ENCODE peak calls at places on chromosomes 6 and 20, in seven cellular contexts. One of them, this sample, is unnamed.
A peak's percentile ranks its signal among the peaks of the same experiment; 100 is the strongest.

GRCh38 chr6:112991912-112992311 is 644.8 kb downstream of the RFPL4B start:
- DNase-seq in amniotic stem cell: no peak
- DNase-seq in stimulated activated naive CD4-positive, alpha-beta T cell: no peak
- DNase-seq in activated CD8-positive, alpha-beta memory T cell treated with anti-CD3 and anti-CD28 coated beads for 48 hours: no peak
- DNase-seq in NCI-H774: no peak
- DNase-seq in foreskin fibroblast: no peak
- DNase-seq in naive B cell: no peak
- DNase-seq in this sample: no peak

GRCh38 chr6:85250586-85251216 is 199.2 kb upstream of the NT5E start:
- DNase-seq in NCI-H774: peak; percentile 67
- DNase-seq in foreskin fibroblast: peak; percentile 33
- DNase-seq in amniotic stem cell: no peak
- DNase-seq in stimulated activated naive CD4-positive, alpha-beta T cell: no peak
- DNase-seq in activated CD8-positive, alpha-beta memory T cell treated with anti-CD3 and anti-CD28 coated beads for 48 hours: no peak
- DNase-seq in naive B cell: no peak
- DNase-seq in this sample: no peak

GRCh38 chr6:4351857-4352669 is 216.7 kb upstream of the ECI2 start:
- DNase-seq in foreskin fibroblast: peak; percentile 84
- DNase-seq in amniotic stem cell: peak; percentile 86
- DNase-seq in naive B cell: no peak
- DNase-seq in NCI-H774: no peak
- DNase-seq in stimulated activated naive CD4-positive, alpha-beta T cell: no peak
- DNase-seq in activated CD8-positive, alpha-beta memory T cell treated with anti-CD3 and anti-CD28 coated beads for 48 hours: no peak
- DNase-seq in this sample: no peak

GRCh38 chr20:64091762-64092161 is 7.6 kb upstream of the LKAAEAR1 start:
- DNase-seq in stimulated activated naive CD4-positive, alpha-beta T cell: no peak
- DNase-seq in amniotic stem cell: no peak
- DNase-seq in NCI-H774: no peak
- DNase-seq in naive B cell: no peak
- DNase-seq in foreskin fibroblast: no peak
- DNase-seq in activated CD8-positive, alpha-beta memory T cell treated with anti-CD3 and anti-CD28 coated beads for 48 hours: no peak
- DNase-seq in this sample: no peak

GRCh38 chr20:56995635-56996075 is 270.8 kb downstream of the BMP7 start:
- DNase-seq in stimulated activated naive CD4-positive, alpha-beta T cell: no peak
- DNase-seq in naive B cell: no peak
- DNase-seq in foreskin fibroblast: no peak
- DNase-seq in NCI-H774: no peak
- DNase-seq in amniotic stem cell: no peak
- DNase-seq in activated CD8-positive, alpha-beta memory T cell treated with anti-CD3 and anti-CD28 coated beads for 48 hours: no peak
- DNase-seq in this sample: peak; percentile 18

GRCh38 chr6:136103763-136104311 is 146.3 kb downstream of the MTFR2 start:
- DNase-seq in amniotic stem cell: no peak
- DNase-seq in stimulated activated naive CD4-positive, alpha-beta T cell: no peak
- DNase-seq in foreskin fibroblast: no peak
- DNase-seq in naive B cell: no peak
- DNase-seq in NCI-H774: no peak
- DNase-seq in activated CD8-positive, alpha-beta memory T cell treated with anti-CD3 and anti-CD28 coated beads for 48 hours: no peak
- DNase-seq in this sample: no peak

GRCh38 chr6:146290589-146290901 is 253.1 kb upstream of the RAB32 start:
- DNase-seq in foreskin fibroblast: no peak
- DNase-seq in amniotic stem cell: no peak
- DNase-seq in naive B cell: no peak
- DNase-seq in NCI-H774: no peak
- DNase-seq in stimulated activated naive CD4-positive, alpha-beta T cell: no peak
- DNase-seq in activated CD8-positive, alpha-beta memory T cell treated with anti-CD3 and anti-CD28 coated beads for 48 hours: no peak
- DNase-seq in this sample: no peak

GRCh38 chr20:50298554-50299324 is 108.1 kb downstream of the CEBPB start:
- DNase-seq in stimulated activated naive CD4-positive, alpha-beta T cell: no peak
- DNase-seq in NCI-H774: no peak
- DNase-seq in naive B cell: no peak
- DNase-seq in foreskin fibroblast: no peak
- DNase-seq in activated CD8-positive, alpha-beta memory T cell treated with anti-CD3 and anti-CD28 coated beads for 48 hours: no peak
- DNase-seq in amniotic stem cell: no peak
- DNase-seq in this sample: no peak

GRCh38 chr20:38172344-38172743 is 7.3 kb upstream of the TGM2 start:
- DNase-seq in NCI-H774: no peak
- DNase-seq in stimulated activated naive CD4-positive, alpha-beta T cell: no peak
- DNase-seq in naive B cell: no peak
- DNase-seq in foreskin fibroblast: no peak
- DNase-seq in amniotic stem cell: no peak
- DNase-seq in activated CD8-positive, alpha-beta memory T cell treated with anti-CD3 and anti-CD28 coated beads for 48 hours: no peak
- DNase-seq in this sample: no peak

GRCh38 chr20:3890410-3890751 is 1.2 kb downstream of the PANK2 start:
- DNase-seq in stimulated activated naive CD4-positive, alpha-beta T cell: no peak
- DNase-seq in amniotic stem cell: no peak
- DNase-seq in naive B cell: no peak
- DNase-seq in foreskin fibroblast: no peak
- DNase-seq in activated CD8-positive, alpha-beta memory T cell treated with anti-CD3 and anti-CD28 coated beads for 48 hours: no peak
- DNase-seq in NCI-H774: no peak
- DNase-seq in this sample: peak; percentile 54

GRCh38 chr6:39079726-39080125 is 31.1 kb downstream of the GLP1R start:
- DNase-seq in amniotic stem cell: no peak
- DNase-seq in stimulated activated naive CD4-positive, alpha-beta T cell: no peak
- DNase-seq in NCI-H774: no peak
- DNase-seq in activated CD8-positive, alpha-beta memory T cell treated with anti-CD3 and anti-CD28 coated beads for 48 hours: no peak
- DNase-seq in naive B cell: no peak
- DNase-seq in foreskin fibroblast: no peak
- DNase-seq in this sample: no peak

GRCh38 chr6:133890941-133891813 is 2.3 kb downstream of the TCF21 start:
- DNase-seq in naive B cell: peak; percentile 12
- DNase-seq in stimulated activated naive CD4-positive, alpha-beta T cell: no peak
- DNase-seq in foreskin fibroblast: no peak
- DNase-seq in amniotic stem cell: no peak
- DNase-seq in NCI-H774: peak; percentile 18
- DNase-seq in activated CD8-positive, alpha-beta memory T cell treated with anti-CD3 and anti-CD28 coated beads for 48 hours: no peak
- DNase-seq in this sample: peak; percentile 71

GRCh38 chr6:81772741-81773140 is 20.3 kb upstream of the TENT5A start:
- DNase-seq in amniotic stem cell: peak; percentile 82
- DNase-seq in naive B cell: no peak
- DNase-seq in foreskin fibroblast: peak; percentile 75
- DNase-seq in stimulated activated naive CD4-positive, alpha-beta T cell: no peak
- DNase-seq in activated CD8-positive, alpha-beta memory T cell treated with anti-CD3 and anti-CD28 coated beads for 48 hours: no peak
- DNase-seq in NCI-H774: no peak
- DNase-seq in this sample: no peak

GRCh38 chr6:46507426-46507825 is 16.2 kb upstream of the RCAN2 start:
- DNase-seq in NCI-H774: no peak
- DNase-seq in activated CD8-positive, alpha-beta memory T cell treated with anti-CD3 and anti-CD28 coated beads for 48 hours: no peak
- DNase-seq in naive B cell: no peak
- DNase-seq in foreskin fibroblast: no peak
- DNase-seq in stimulated activated naive CD4-positive, alpha-beta T cell: no peak
- DNase-seq in amniotic stem cell: no peak
- DNase-seq in this sample: no peak

GRCh38 chr20:8490076-8490830 is 358.2 kb downstream of the PLCB1 start:
- DNase-seq in activated CD8-positive, alpha-beta memory T cell treated with anti-CD3 and anti-CD28 coated beads for 48 hours: no peak
- DNase-seq in stimulated activated naive CD4-positive, alpha-beta T cell: no peak
- DNase-seq in naive B cell: no peak
- DNase-seq in amniotic stem cell: no peak
- DNase-seq in NCI-H774: no peak
- DNase-seq in foreskin fibroblast: no peak
- DNase-seq in this sample: no peak

GRCh38 chr20:46182801-46183200 is 64.7 kb downstream of the CD40 start:
- DNase-seq in stimulated activated naive CD4-positive, alpha-beta T cell: no peak
- DNase-seq in amniotic stem cell: no peak
- DNase-seq in foreskin fibroblast: no peak
- DNase-seq in activated CD8-positive, alpha-beta memory T cell treated with anti-CD3 and anti-CD28 coated beads for 48 hours: no peak
- DNase-seq in naive B cell: no peak
- DNase-seq in NCI-H774: no peak
- DNase-seq in this sample: no peak

GRCh38 chr6:79742030-79742429 is 110.9 kb downstream of the SH3BGRL2 start:
- DNase-seq in NCI-H774: peak; percentile 20
- DNase-seq in naive B cell: no peak
- DNase-seq in activated CD8-positive, alpha-beta memory T cell treated with anti-CD3 and anti-CD28 coated beads for 48 hours: no peak
- DNase-seq in foreskin fibroblast: no peak
- DNase-seq in stimulated activated naive CD4-positive, alpha-beta T cell: no peak
- DNase-seq in amniotic stem cell: no peak
- DNase-seq in this sample: no peak

GRCh38 chr20:819680-820327 is 13.7 kb upstream of the FAM110A start:
- DNase-seq in activated CD8-positive, alpha-beta memory T cell treated with anti-CD3 and anti-CD28 coated beads for 48 hours: no peak
- DNase-seq in naive B cell: no peak
- DNase-seq in stimulated activated naive CD4-positive, alpha-beta T cell: no peak
- DNase-seq in NCI-H774: no peak
- DNase-seq in amniotic stem cell: no peak
- DNase-seq in foreskin fibroblast: no peak
- DNase-seq in this sample: no peak

GRCh38 chr6:109243863-109244825 is 138.1 kb downstream of the CD164 start:
- DNase-seq in amniotic stem cell: no peak
- DNase-seq in foreskin fibroblast: no peak
- DNase-seq in NCI-H774: no peak
- DNase-seq in naive B cell: no peak
- DNase-seq in stimulated activated naive CD4-positive, alpha-beta T cell: no peak
- DNase-seq in activated CD8-positive, alpha-beta memory T cell treated with anti-CD3 and anti-CD28 coated beads for 48 hours: no peak
- DNase-seq in this sample: no peak

GRCh38 chr6:148249160-148249559 is 93.5 kb upstream of the SASH1 start:
- DNase-seq in amniotic stem cell: no peak
- DNase-seq in NCI-H774: no peak
- DNase-seq in naive B cell: no peak
- DNase-seq in foreskin fibroblast: no peak
- DNase-seq in activated CD8-positive, alpha-beta memory T cell treated with anti-CD3 and anti-CD28 coated beads for 48 hours: no peak
- DNase-seq in stimulated activated naive CD4-positive, alpha-beta T cell: no peak
- DNase-seq in this sample: no peak

GRCh38 chr6:75893058-75893775 is 144.2 kb downstream of the MYO6 start:
- DNase-seq in stimulated activated naive CD4-positive, alpha-beta T cell: no peak
- DNase-seq in NCI-H774: peak; percentile 81
- DNase-seq in foreskin fibroblast: peak; percentile 33
- DNase-seq in amniotic stem cell: peak; percentile 70
- DNase-seq in naive B cell: no peak
- DNase-seq in activated CD8-positive, alpha-beta memory T cell treated with anti-CD3 and anti-CD28 coated beads for 48 hours: no peak
- DNase-seq in this sample: peak; percentile 66

GRCh38 chr6:116877743-116878142 is 701 bp downstream of the RFX6 start:
- DNase-seq in activated CD8-positive, alpha-beta memory T cell treated with anti-CD3 and anti-CD28 coated beads for 48 hours: no peak
- DNase-seq in amniotic stem cell: no peak
- DNase-seq in foreskin fibroblast: no peak
- DNase-seq in NCI-H774: no peak
- DNase-seq in stimulated activated naive CD4-positive, alpha-beta T cell: no peak
- DNase-seq in naive B cell: no peak
- DNase-seq in this sample: no peak

GRCh38 chr6:7726416-7727149 is 684 bp downstream of the BMP6 start:
- DNase-seq in amniotic stem cell: no peak
- DNase-seq in foreskin fibroblast: no peak
- DNase-seq in naive B cell: no peak
- DNase-seq in NCI-H774: peak; percentile 7
- DNase-seq in activated CD8-positive, alpha-beta memory T cell treated with anti-CD3 and anti-CD28 coated beads for 48 hours: no peak
- DNase-seq in stimulated activated naive CD4-positive, alpha-beta T cell: no peak
- DNase-seq in this sample: peak; percentile 44

GRCh38 chr6:156579564-156579963 is 197.6 kb upstream of the ARID1B start:
- DNase-seq in activated CD8-positive, alpha-beta memory T cell treated with anti-CD3 and anti-CD28 coated beads for 48 hours: no peak
- DNase-seq in stimulated activated naive CD4-positive, alpha-beta T cell: no peak
- DNase-seq in naive B cell: no peak
- DNase-seq in NCI-H774: no peak
- DNase-seq in amniotic stem cell: no peak
- DNase-seq in foreskin fibroblast: no peak
- DNase-seq in this sample: no peak

GRCh38 chr6:63839485-63839884 is 203.9 kb downstream of the PHF3 start:
- DNase-seq in foreskin fibroblast: peak; percentile 20
- DNase-seq in activated CD8-positive, alpha-beta memory T cell treated with anti-CD3 and anti-CD28 coated beads for 48 hours: no peak
- DNase-seq in amniotic stem cell: no peak
- DNase-seq in stimulated activated naive CD4-positive, alpha-beta T cell: no peak
- DNase-seq in NCI-H774: peak; percentile 31
- DNase-seq in naive B cell: no peak
- DNase-seq in this sample: no peak

GRCh38 chr20:3243718-3244358 is 4.8 kb upstream of the SLC4A11 start:
- DNase-seq in stimulated activated naive CD4-positive, alpha-beta T cell: no peak
- DNase-seq in activated CD8-positive, alpha-beta memory T cell treated with anti-CD3 and anti-CD28 coated beads for 48 hours: no peak
- DNase-seq in NCI-H774: no peak
- DNase-seq in amniotic stem cell: no peak
- DNase-seq in foreskin fibroblast: no peak
- DNase-seq in naive B cell: no peak
- DNase-seq in this sample: no peak

GRCh38 chr20:35329435-35330139 is 37.4 kb upstream of the FAM83C start:
- DNase-seq in stimulated activated naive CD4-positive, alpha-beta T cell: no peak
- DNase-seq in naive B cell: no peak
- DNase-seq in amniotic stem cell: no peak
- DNase-seq in foreskin fibroblast: peak; percentile 41
- DNase-seq in activated CD8-positive, alpha-beta memory T cell treated with anti-CD3 and anti-CD28 coated beads for 48 hours: peak; percentile 28
- DNase-seq in NCI-H774: no peak
- DNase-seq in this sample: peak; percentile 28

GRCh38 chr20:47931002-47931401 is 145.7 kb upstream of the SULF2 start:
- DNase-seq in NCI-H774: no peak
- DNase-seq in amniotic stem cell: no peak
- DNase-seq in foreskin fibroblast: no peak
- DNase-seq in activated CD8-positive, alpha-beta memory T cell treated with anti-CD3 and anti-CD28 coated beads for 48 hours: no peak
- DNase-seq in naive B cell: no peak
- DNase-seq in stimulated activated naive CD4-positive, alpha-beta T cell: no peak
- DNase-seq in this sample: no peak

This sample was measured in NCI-H1105 treated with DMSO at 0.1 percent for 48 hours.